ENCODE peak calls at places on chromosomes 12 and 14, in eight cellular contexts. B is IMR-90, Q is heart left ventricle, V is brain microvascular endothelial cell, U is breast epithelium, E is lower lobe of right lung, Y is substantia nigra, Z is PC-9. D is an unnamed sample.

GRCh38 chr14:21997300-21997699 is 323.7 kb upstream of the OR4E1 start:
- DNase-seq in B (peak), Q (no peak), V (peak), U (no peak), E (no peak), Y (no peak), Z (no peak), D (no peak)

GRCh38 chr12:6392499-6392898 is 8.5 kb downstream of the LTBR start:
- DNase-seq in B (no peak), Q (no peak), V (no peak), U (no peak), E (no peak), Y (no peak), Z (peak), D (no peak)

GRCh38 chr12:10213168-10214130 is 772 bp downstream of the GABARAPL1 start:
- DNase-seq in B (peak), Q (peak), V (peak), U (peak), E (peak), Y (peak), Z (peak), D (peak)

GRCh38 chr12:39378346-39378745 is 64.6 kb downstream of the KIF21A start:
- DNase-seq in B (no peak), Q (no peak), V (no peak), U (no peak), E (no peak), Y (no peak), Z (no peak), D (no peak)

GRCh38 chr14:103872492-103873113 is 25.2 kb upstream of the PPP1R13B start:
- DNase-seq in B (no peak), Q (no peak), V (no peak), U (no peak), E (no peak), Y (no peak), Z (no peak), D (peak)

GRCh38 chr12:2018401-2018800 is 14.1 kb upstream of the DCP1B start:
- DNase-seq in B (no peak), Q (no peak), V (no peak), U (no peak), E (no peak), Y (no peak), Z (no peak), D (no peak)

GRCh38 chr12:86787419-86787818 is 531.2 kb upstream of the MGAT4C start:
- DNase-seq in B (no peak), Q (no peak), V (no peak), U (no peak), E (no peak), Y (no peak), Z (no peak), D (no peak)

GRCh38 chr12:11650697-11651281 is 1.3 kb downstream of the ETV6 start:
- DNase-seq in B (peak), Q (no peak), V (peak), U (no peak), E (no peak), Y (peak), Z (no peak), D (no peak)

GRCh38 chr12:1443421-1444141 is 150.8 kb downstream of the FBXL14 start:
- DNase-seq in B (peak), Q (no peak), V (peak), U (no peak), E (no peak), Y (no peak), Z (no peak), D (no peak)

GRCh38 chr12:122547330-122547729 is 20.3 kb downstream of the KNTC1 start:
- DNase-seq in B (peak), Q (no peak), V (no peak), U (no peak), E (no peak), Y (no peak), Z (no peak), D (no peak)

GRCh38 chr12:29157486-29157946 is 8.4 kb downstream of the FAR2 start:
- DNase-seq in B (peak), Q (no peak), V (peak), U (no peak), E (no peak), Y (no peak), Z (no peak), D (no peak)

GRCh38 chr12:112018571-112019237 is 5.5 kb downstream of the ERP29 start:
- DNase-seq in B (peak), Q (no peak), V (peak), U (no peak), E (no peak), Y (no peak), Z (no peak), D (no peak)

GRCh38 chr12:131102991-131103609 is 149.4 kb downstream of the ADGRD1 start:
- DNase-seq in B (no peak), Q (peak), V (no peak), U (peak), E (no peak), Y (no peak), Z (no peak), D (no peak)

GRCh38 chr14:33686218-33686617 is 264.7 kb downstream of the EGLN3 start:
- DNase-seq in B (peak), Q (no peak), V (peak), U (no peak), E (no peak), Y (no peak), Z (no peak), D (no peak)

GRCh38 chr12:119705182-119705581 is 37.2 kb downstream of the PRKAB1 start:
- DNase-seq in B (no peak), Q (no peak), V (no peak), U (no peak), E (no peak), Y (no peak), Z (no peak), D (no peak)

GRCh38 chr14:54395284-54395683 is 1.5 kb upstream of the CDKN3 start:
- DNase-seq in B (no peak), Q (no peak), V (no peak), U (no peak), E (no peak), Y (no peak), Z (no peak), D (no peak)

GRCh38 chr14:54712371-54712998 is 145.6 kb downstream of the SAMD4A start:
- DNase-seq in B (peak), Q (no peak), V (no peak), U (no peak), E (no peak), Y (no peak), Z (no peak), D (no peak)

GRCh38 chr12:46332260-46332659 is 40.3 kb downstream of the SLC38A2 start:
- DNase-seq in B (peak), Q (no peak), V (peak), U (no peak), E (no peak), Y (no peak), Z (no peak), D (no peak)

GRCh38 chr14:100408350-100409015 is 85.3 kb downstream of the SLC25A47 start:
- DNase-seq in B (peak), Q (no peak), V (peak), U (peak), E (no peak), Y (no peak), Z (no peak), D (no peak)

GRCh38 chr14:42138406-42138805 is 531.7 kb downstream of the LRFN5 start:
- DNase-seq in B (no peak), Q (no peak), V (no peak), U (no peak), E (no peak), Y (no peak), Z (no peak), D (no peak)

GRCh38 chr12:50986961-50987737 is 34.8 kb downstream of the HIGD1C start:
- DNase-seq in B (peak), Q (peak), V (peak), U (no peak), E (no peak), Y (peak), Z (peak), D (peak)

GRCh38 chr14:29148221-29148620 is 381.6 kb downstream of the FOXG1 start:
- DNase-seq in B (peak), Q (no peak), V (no peak), U (no peak), E (no peak), Y (no peak), Z (no peak), D (no peak)

GRCh38 chr12:78519422-78519821 is 345.2 kb upstream of the SYT1 start:
- DNase-seq in B (no peak), Q (no peak), V (no peak), U (no peak), E (no peak), Y (no peak), Z (no peak), D (no peak)

GRCh38 chr12:128903231-128903630 is 50.0 kb downstream of the GLT1D1 start:
- DNase-seq in B (no peak), Q (no peak), V (no peak), U (no peak), E (no peak), Y (no peak), Z (no peak), D (no peak)

GRCh38 chr12:62259311-62259992 is 752 bp upstream of the USP15 start:
- DNase-seq in B (no peak), Q (no peak), V (no peak), U (no peak), E (no peak), Y (no peak), Z (no peak), D (peak)

GRCh38 chr14:81509838-81510452 is 23.7 kb downstream of the SEL1L start:
- DNase-seq in B (no peak), Q (no peak), V (no peak), U (no peak), E (no peak), Y (no peak), Z (no peak), D (no peak)

GRCh38 chr14:54600685-54601084 is 33.8 kb downstream of the SAMD4A start:
- DNase-seq in B (peak), Q (no peak), V (peak), U (no peak), E (no peak), Y (no peak), Z (no peak), D (no peak)

GRCh38 chr14:49853572-49854375 is 1.2 kb upstream of the NEMF start:
- DNase-seq in B (peak), Q (peak), V (peak), U (peak), E (peak), Y (peak), Z (peak), D (peak)

GRCh38 chr14:93797536-93797935 is 9.3 kb upstream of the PRIMA1 start:
- DNase-seq in B (no peak), Q (no peak), V (no peak), U (no peak), E (no peak), Y (no peak), Z (no peak), D (no peak)

GRCh38 chr14:93794756-93795155 is 6.5 kb upstream of the PRIMA1 start:
- DNase-seq in B (no peak), Q (no peak), V (no peak), U (no peak), E (no peak), Y (no peak), Z (no peak), D (no peak)

GRCh38 chr14:93797071-93797470 is 8.8 kb upstream of the PRIMA1 start:
- DNase-seq in B (no peak), Q (no peak), V (no peak), U (no peak), E (no peak), Y (no peak), Z (no peak), D (no peak)

GRCh38 chr14:93800038-93800937 is 12.0 kb upstream of the PRIMA1 start:
- DNase-seq in B (no peak), Q (no peak), V (no peak), U (no peak), E (no peak), Y (no peak), Z (no peak), D (no peak)

DNA sequence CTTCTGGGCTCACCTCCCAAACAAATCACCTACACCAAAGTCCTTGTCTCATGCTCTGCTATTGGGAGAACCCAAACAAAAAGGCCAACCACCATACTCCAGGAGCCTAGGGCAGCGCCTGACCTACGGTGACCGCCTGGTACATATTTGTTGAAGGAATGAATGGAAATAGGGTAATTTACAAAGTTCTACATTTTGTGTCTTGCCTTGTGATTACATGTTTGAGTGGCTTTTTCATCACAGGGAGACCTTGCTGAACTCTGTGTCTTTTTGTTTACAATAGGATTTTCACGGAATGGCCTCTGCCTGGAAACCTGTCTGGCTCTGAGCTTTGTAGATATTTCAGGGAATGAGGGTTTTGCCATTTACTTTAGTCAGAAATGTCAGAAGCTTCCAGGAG is 11.3 kb upstream of the PRIMA1 start:
- DNase-seq in B (no peak), Q (no peak), V (no peak), U (no peak), E (no peak), Y (no peak), Z (no peak), D (no peak)
- H3K27ac ChIP-seq in B (no peak), Q (no peak), V (no peak), U (no peak), E (no peak), Y (no peak), Z (no peak), D (no peak)

DNA sequence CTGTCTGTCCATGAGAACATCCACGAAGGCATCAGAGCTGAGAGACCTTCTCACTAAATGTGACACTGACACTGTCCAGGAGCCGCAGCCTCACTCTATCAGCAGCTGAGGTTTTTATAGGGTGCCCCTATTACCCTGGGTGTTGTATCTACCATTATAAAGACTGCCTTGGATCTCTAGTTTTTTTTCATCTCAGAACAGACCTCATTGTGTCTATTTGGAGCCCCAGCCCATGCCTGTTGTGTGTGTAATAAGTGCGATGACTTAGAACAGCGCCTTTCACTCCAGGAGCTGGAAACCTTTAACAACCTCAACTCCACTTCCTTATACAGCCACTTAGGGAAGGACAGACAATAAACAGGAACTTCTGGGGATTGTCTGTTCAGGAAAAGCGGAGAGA is 420.4 kb downstream of the RAD51B start:
- DNase-seq in B (no peak), Q (no peak), V (no peak), U (no peak), E (no peak), Y (no peak), Z (no peak), D (no peak)
- H3K27ac ChIP-seq in B (no peak), Q (no peak), V (no peak), U (peak), E (peak), Y (no peak), Z (no peak), D (no peak)

DNA sequence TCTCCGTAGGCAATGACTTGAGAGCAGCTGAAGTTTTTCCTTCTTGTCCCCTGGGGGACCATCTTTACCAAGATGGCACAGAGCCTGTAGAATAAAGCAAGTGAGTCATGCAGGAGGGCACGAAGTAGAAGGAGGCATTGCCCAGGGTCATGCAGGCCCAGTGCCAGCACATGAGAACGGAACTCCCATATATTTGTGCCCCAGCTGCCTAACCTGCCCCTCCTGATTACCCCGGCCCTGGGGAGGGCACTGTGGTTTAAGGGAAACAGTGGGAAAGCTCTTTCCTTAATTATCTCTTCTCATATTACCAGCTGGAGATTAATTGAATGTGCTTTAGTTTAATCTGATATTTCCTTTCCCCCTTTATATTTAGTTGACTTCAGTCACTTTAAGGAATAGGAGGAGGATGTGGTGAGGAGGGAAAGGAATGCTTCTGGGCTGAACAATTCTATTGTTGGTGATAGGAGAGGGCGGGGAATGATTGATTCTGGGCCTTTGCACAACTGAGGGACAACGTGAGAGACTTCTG is 51.9 kb downstream of the RASSF8 start:
- DNase-seq in B (no peak), Q (no peak), V (no peak), U (no peak), E (no peak), Y (no peak), Z (peak), D (no peak)
- H3K27ac ChIP-seq in B (peak), Q (peak), V (no peak), U (peak), E (peak), Y (no peak), Z (no peak), D (no peak)

DNA sequence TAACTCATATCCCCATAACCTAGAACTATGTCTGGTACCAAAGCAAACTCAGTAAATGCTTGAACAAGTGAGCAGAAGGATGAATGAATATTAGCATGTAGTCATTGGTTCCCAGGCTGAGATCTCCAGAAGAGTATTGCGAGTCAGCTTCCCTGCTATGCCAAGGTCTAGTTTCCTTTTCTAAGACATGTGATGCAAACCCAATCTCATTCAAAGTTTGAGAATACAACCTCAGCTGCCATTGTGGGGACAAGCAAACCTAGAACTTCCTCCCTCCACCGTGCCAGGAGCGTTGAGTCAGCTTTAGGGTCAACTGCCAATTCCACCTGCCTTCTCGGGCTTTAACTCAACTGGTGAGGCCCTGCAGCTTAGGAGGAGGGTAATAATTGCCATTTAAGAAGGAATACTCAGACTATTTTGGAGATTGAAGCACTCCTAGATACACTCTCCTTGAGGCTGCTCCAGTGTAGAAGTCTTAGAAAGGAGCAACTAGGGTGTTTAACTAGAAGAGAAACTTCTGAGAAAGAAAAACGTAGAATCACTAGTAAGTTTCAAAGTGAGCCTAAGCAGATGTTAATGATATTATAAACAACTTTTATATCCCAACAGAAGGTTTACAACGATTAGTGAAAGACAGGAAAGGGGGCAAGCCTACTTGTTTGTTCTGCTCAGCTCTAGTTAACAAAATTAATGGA is 96.8 kb downstream of the HELB start:
- DNase-seq in B (peak), Q (no peak), V (peak), U (no peak), E (no peak), Y (no peak), Z (no peak), D (no peak)
- H3K27ac ChIP-seq in B (no peak), Q (no peak), V (no peak), U (no peak), E (no peak), Y (no peak), Z (no peak), D (no peak)

GRCh38 chr12:83067981-83068380 is 381.3 kb downstream of the TMTC2 start:
- DNase-seq in B (no peak), Q (no peak), V (no peak), U (no peak), E (no peak), Y (no peak), Z (no peak), D (no peak)
- H3K27ac ChIP-seq in B (no peak), Q (no peak), V (no peak), U (no peak), E (no peak), Y (no peak), Z (no peak), D (no peak)

D was measured in CD8-positive, alpha-beta T cell.